ENCODE peak calls at places on chromosomes 4 and X, in seven cellular contexts. One of them, this sample, is unnamed.
A peak's percentile ranks its signal among the peaks of the same experiment; 100 is the strongest.

GRCh38 chrX:79601336-79602131 is 234.4 kb upstream of the ITM2A start:
- DNase-seq in psoas muscle: no peak
- DNase-seq in AG10803: no peak
- DNase-seq in H9: no peak
- DNase-seq in astrocyte of the spinal cord: no peak
- DNase-seq in CD8-positive, alpha-beta T cell: no peak
- DNase-seq in heart left ventricle: no peak
- DNase-seq in this sample: no peak

GRCh38 chr4:55865228-55865806 is 11.9 kb downstream of the EXOC1 start:
- DNase-seq in psoas muscle: no peak
- DNase-seq in AG10803: peak; percentile 66
- DNase-seq in H9: no peak
- DNase-seq in astrocyte of the spinal cord: peak; percentile 73
- DNase-seq in CD8-positive, alpha-beta T cell: no peak
- DNase-seq in heart left ventricle: no peak
- DNase-seq in this sample: no peak

GRCh38 chr4:38456096-38456495 is 207.9 kb upstream of the KLF3 start:
- DNase-seq in psoas muscle: no peak
- DNase-seq in AG10803: no peak
- DNase-seq in H9: no peak
- DNase-seq in astrocyte of the spinal cord: no peak
- DNase-seq in CD8-positive, alpha-beta T cell: no peak
- DNase-seq in heart left ventricle: no peak
- DNase-seq in this sample: no peak

GRCh38 chr4:186485621-186486062 is 69.7 kb downstream of the MTNR1A start:
- DNase-seq in psoas muscle: no peak
- DNase-seq in AG10803: peak; percentile 29
- DNase-seq in H9: no peak
- DNase-seq in astrocyte of the spinal cord: peak; percentile 14
- DNase-seq in CD8-positive, alpha-beta T cell: no peak
- DNase-seq in heart left ventricle: peak; percentile 19
- DNase-seq in this sample: peak; percentile 27

GRCh38 chr4:114036864-114037263 is 57.4 kb upstream of the ARSJ start:
- DNase-seq in psoas muscle: no peak
- DNase-seq in AG10803: no peak
- DNase-seq in H9: no peak
- DNase-seq in astrocyte of the spinal cord: no peak
- DNase-seq in CD8-positive, alpha-beta T cell: no peak
- DNase-seq in heart left ventricle: no peak
- DNase-seq in this sample: no peak

GRCh38 chr4:117225441-117225840 is 140.1 kb upstream of the TRAM1L1 start:
- DNase-seq in psoas muscle: no peak
- DNase-seq in AG10803: no peak
- DNase-seq in H9: no peak
- DNase-seq in astrocyte of the spinal cord: no peak
- DNase-seq in CD8-positive, alpha-beta T cell: no peak
- DNase-seq in heart left ventricle: no peak
- DNase-seq in this sample: no peak

GRCh38 chrX:24260827-24261550 is 52.9 kb downstream of the SUPT20HL2 start:
- DNase-seq in psoas muscle: no peak
- DNase-seq in AG10803: peak; percentile 70
- DNase-seq in H9: no peak
- DNase-seq in astrocyte of the spinal cord: peak; percentile 40
- DNase-seq in CD8-positive, alpha-beta T cell: no peak
- DNase-seq in heart left ventricle: peak; percentile 20
- DNase-seq in this sample: no peak

GRCh38 chrX:23503835-23504539 is 163.3 kb upstream of the PRDX4 start:
- DNase-seq in psoas muscle: peak; percentile 81
- DNase-seq in AG10803: peak; percentile 51
- DNase-seq in H9: peak; percentile 78
- DNase-seq in astrocyte of the spinal cord: peak; percentile 91
- DNase-seq in CD8-positive, alpha-beta T cell: no peak
- DNase-seq in heart left ventricle: peak; percentile 56
- DNase-seq in this sample: no peak

GRCh38 chrX:73214366-73215094 is at the start of gene NAP1L2:
- DNase-seq in psoas muscle: peak; percentile 46
- DNase-seq in AG10803: peak; percentile 0
- DNase-seq in H9: peak; percentile 69
- DNase-seq in astrocyte of the spinal cord: peak; percentile 5
- DNase-seq in CD8-positive, alpha-beta T cell: peak; percentile 9
- DNase-seq in heart left ventricle: peak; percentile 38
- DNase-seq in this sample: peak; percentile 59

GRCh38 chr4:15294832-15295231 is 133.0 kb upstream of the C1QTNF7 start:
- DNase-seq in psoas muscle: no peak
- DNase-seq in AG10803: no peak
- DNase-seq in H9: no peak
- DNase-seq in astrocyte of the spinal cord: no peak
- DNase-seq in CD8-positive, alpha-beta T cell: no peak
- DNase-seq in heart left ventricle: no peak
- DNase-seq in this sample: no peak

GRCh38 chr4:106365613-106366012 is 3.0 kb downstream of the GIMD1 start:
- DNase-seq in psoas muscle: no peak
- DNase-seq in AG10803: peak; percentile 91
- DNase-seq in H9: no peak
- DNase-seq in astrocyte of the spinal cord: peak; percentile 92
- DNase-seq in CD8-positive, alpha-beta T cell: no peak
- DNase-seq in heart left ventricle: no peak
- DNase-seq in this sample: no peak

GRCh38 chr4:164509951-164510350 is 244.0 kb upstream of the SMIM31 start:
- DNase-seq in psoas muscle: no peak
- DNase-seq in AG10803: no peak
- DNase-seq in H9: no peak
- DNase-seq in astrocyte of the spinal cord: no peak
- DNase-seq in CD8-positive, alpha-beta T cell: no peak
- DNase-seq in heart left ventricle: no peak
- DNase-seq in this sample: no peak

GRCh38 chr4:188008377-188008776 is 12.8 kb downstream of the ZFP42 start:
- DNase-seq in psoas muscle: no peak
- DNase-seq in AG10803: peak; percentile 34
- DNase-seq in H9: no peak
- DNase-seq in astrocyte of the spinal cord: peak; percentile 45
- DNase-seq in CD8-positive, alpha-beta T cell: no peak
- DNase-seq in heart left ventricle: no peak
- DNase-seq in this sample: no peak

GRCh38 chr4:110867251-110867960 is 244.5 kb upstream of the PITX2 start:
- DNase-seq in psoas muscle: no peak
- DNase-seq in AG10803: no peak
- DNase-seq in H9: no peak
- DNase-seq in astrocyte of the spinal cord: no peak
- DNase-seq in CD8-positive, alpha-beta T cell: no peak
- DNase-seq in heart left ventricle: no peak
- DNase-seq in this sample: no peak

GRCh38 chr4:56134272-56134671 is 185.5 kb downstream of the CEP135 start:
- DNase-seq in psoas muscle: no peak
- DNase-seq in AG10803: peak; percentile 20
- DNase-seq in H9: peak; percentile 30
- DNase-seq in astrocyte of the spinal cord: peak; percentile 69
- DNase-seq in CD8-positive, alpha-beta T cell: no peak
- DNase-seq in heart left ventricle: peak; percentile 57
- DNase-seq in this sample: no peak

GRCh38 chrX:23185951-23186350 is 148.7 kb upstream of the PTCHD1 start:
- DNase-seq in psoas muscle: no peak
- DNase-seq in AG10803: no peak
- DNase-seq in H9: no peak
- DNase-seq in astrocyte of the spinal cord: no peak
- DNase-seq in CD8-positive, alpha-beta T cell: no peak
- DNase-seq in heart left ventricle: no peak
- DNase-seq in this sample: no peak

GRCh38 chrX:39440734-39441305 is 639.6 kb downstream of the MID1IP1 start:
- DNase-seq in psoas muscle: no peak
- DNase-seq in AG10803: no peak
- DNase-seq in H9: no peak
- DNase-seq in astrocyte of the spinal cord: no peak
- DNase-seq in CD8-positive, alpha-beta T cell: no peak
- DNase-seq in heart left ventricle: no peak
- DNase-seq in this sample: no peak

GRCh38 chr4:170988446-170988845 is 824.8 kb upstream of the GALNTL6 start:
- DNase-seq in psoas muscle: no peak
- DNase-seq in AG10803: no peak
- DNase-seq in H9: no peak
- DNase-seq in astrocyte of the spinal cord: no peak
- DNase-seq in CD8-positive, alpha-beta T cell: no peak
- DNase-seq in heart left ventricle: no peak
- DNase-seq in this sample: no peak

GRCh38 chrX:68307767-68308166 is 125.5 kb downstream of the OPHN1 start:
- DNase-seq in psoas muscle: no peak
- DNase-seq in AG10803: peak; percentile 80
- DNase-seq in H9: no peak
- DNase-seq in astrocyte of the spinal cord: peak; percentile 84
- DNase-seq in CD8-positive, alpha-beta T cell: no peak
- DNase-seq in heart left ventricle: no peak
- DNase-seq in this sample: no peak

GRCh38 chrX:21926116-21926515 is 14.4 kb upstream of the SMS start:
- DNase-seq in psoas muscle: no peak
- DNase-seq in AG10803: peak; percentile 39
- DNase-seq in H9: no peak
- DNase-seq in astrocyte of the spinal cord: no peak
- DNase-seq in CD8-positive, alpha-beta T cell: no peak
- DNase-seq in heart left ventricle: no peak
- DNase-seq in this sample: no peak

GRCh38 chr4:145840162-145840768 is 98.4 kb downstream of the ZNF827 start:
- DNase-seq in psoas muscle: no peak
- DNase-seq in AG10803: peak; percentile 53
- DNase-seq in H9: no peak
- DNase-seq in astrocyte of the spinal cord: peak; percentile 55
- DNase-seq in CD8-positive, alpha-beta T cell: no peak
- DNase-seq in heart left ventricle: no peak
- DNase-seq in this sample: no peak
- TF ChIP-seq CTCF in psoas muscle: peak; percentile 61
- TF ChIP-seq CTCF in AG10803: peak; percentile 53
- TF ChIP-seq CTCF in H9: peak; percentile 39
- TF ChIP-seq CTCF in astrocyte of the spinal cord: peak; percentile 45
- TF ChIP-seq CTCF in CD8-positive, alpha-beta T cell: peak; percentile 31
- TF ChIP-seq CTCF in heart left ventricle: no peak
- TF ChIP-seq CTCF in this sample: peak; percentile 44

GRCh38 chr4:70269674-70270073 is 27.3 kb downstream of the CSN3 start:
- DNase-seq in psoas muscle: no peak
- DNase-seq in AG10803: no peak
- DNase-seq in H9: no peak
- DNase-seq in astrocyte of the spinal cord: no peak
- DNase-seq in CD8-positive, alpha-beta T cell: no peak
- DNase-seq in heart left ventricle: no peak
- DNase-seq in this sample: no peak
- TF ChIP-seq CTCF in psoas muscle: no peak
- TF ChIP-seq CTCF in AG10803: no peak
- TF ChIP-seq CTCF in H9: peak; percentile 54
- TF ChIP-seq CTCF in astrocyte of the spinal cord: no peak
- TF ChIP-seq CTCF in CD8-positive, alpha-beta T cell: no peak
- TF ChIP-seq CTCF in heart left ventricle: no peak
- TF ChIP-seq CTCF in this sample: no peak

DNA sequence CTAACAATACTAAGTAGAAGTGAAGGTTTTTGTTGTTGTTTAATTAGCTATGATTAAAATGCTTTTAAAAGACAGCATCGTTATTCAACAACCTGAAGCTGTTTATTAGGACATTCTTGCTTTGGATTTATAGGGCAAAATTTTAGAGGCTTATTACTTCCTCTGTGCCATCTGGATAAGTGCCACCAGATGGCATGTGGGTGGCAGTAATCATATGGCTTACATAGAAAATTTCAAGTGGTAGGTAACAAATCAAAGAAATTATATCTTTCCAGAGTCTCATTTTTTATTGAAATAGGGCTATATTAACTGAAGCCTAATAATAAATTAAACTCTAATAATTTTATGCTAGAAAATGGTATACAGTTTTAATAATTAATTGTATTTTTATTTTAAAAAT is 83.3 kb upstream of the HTR2C start:
- DNase-seq in psoas muscle: no peak
- DNase-seq in AG10803: no peak
- DNase-seq in H9: no peak
- DNase-seq in astrocyte of the spinal cord: no peak
- DNase-seq in CD8-positive, alpha-beta T cell: no peak
- DNase-seq in heart left ventricle: no peak
- DNase-seq in this sample: no peak
- TF ChIP-seq CTCF in psoas muscle: no peak
- TF ChIP-seq CTCF in AG10803: no peak
- TF ChIP-seq CTCF in H9: peak; percentile 46
- TF ChIP-seq CTCF in astrocyte of the spinal cord: no peak
- TF ChIP-seq CTCF in CD8-positive, alpha-beta T cell: no peak
- TF ChIP-seq CTCF in heart left ventricle: no peak
- TF ChIP-seq CTCF in this sample: no peak

DNA sequence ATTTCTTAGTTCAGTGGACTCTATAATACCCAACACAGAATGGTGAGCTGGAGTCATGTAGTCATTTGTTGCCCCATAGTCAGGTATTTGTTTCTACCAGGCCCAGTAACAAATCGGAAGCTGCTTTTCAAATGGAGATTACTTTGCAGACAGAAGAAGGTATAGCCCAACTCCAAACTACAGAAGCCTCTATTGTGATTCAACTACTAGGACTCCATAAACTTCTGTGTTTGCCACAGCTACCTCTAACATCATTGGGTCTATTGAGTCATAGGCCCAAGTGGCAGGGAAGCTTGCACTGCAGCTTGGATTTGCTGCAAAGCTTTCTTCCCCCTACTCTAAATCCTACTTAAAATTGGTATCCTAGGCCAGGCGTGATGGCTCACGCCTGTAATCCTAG is 148.8 kb upstream of the STK26 start:
- DNase-seq in psoas muscle: no peak
- DNase-seq in AG10803: no peak
- DNase-seq in H9: no peak
- DNase-seq in astrocyte of the spinal cord: no peak
- DNase-seq in CD8-positive, alpha-beta T cell: no peak
- DNase-seq in heart left ventricle: no peak
- DNase-seq in this sample: no peak
- TF ChIP-seq CTCF in psoas muscle: no peak
- TF ChIP-seq CTCF in AG10803: no peak
- TF ChIP-seq CTCF in H9: no peak
- TF ChIP-seq CTCF in astrocyte of the spinal cord: no peak
- TF ChIP-seq CTCF in CD8-positive, alpha-beta T cell: no peak
- TF ChIP-seq CTCF in heart left ventricle: no peak
- TF ChIP-seq CTCF in this sample: no peak